ENCODE peak calls at places on chromosomes 7 and 10, in six cellular contexts. O, R, H, K, D and Y are unnamed samples.

GRCh38 chr10:104323085-104323484 is 15.2 kb downstream of the ITPRIP start:
- DNase-seq in O (no peak), R (no peak), H (no peak), K (no peak), D (no peak), Y (peak)

GRCh38 chr7:29926216-29926615 is 63.4 kb downstream of the SCRN1 start:
- DNase-seq in O (no peak), R (no peak), H (no peak), K (no peak), D (no peak), Y (no peak)

GRCh38 chr7:141460781-141461715 is 90.2 kb upstream of the AGK start:
- DNase-seq in O (no peak), R (no peak), H (no peak), K (no peak), D (no peak), Y (no peak)

GRCh38 chr10:1626410-1626809 is 110.9 kb downstream of the ADARB2 start:
- DNase-seq in O (no peak), R (no peak), H (no peak), K (no peak), D (no peak), Y (no peak)

GRCh38 chr10:132651511-132652029 is 114.0 kb downstream of the INPP5A start:
- DNase-seq in O (no peak), R (no peak), H (no peak), K (no peak), D (no peak), Y (no peak)

GRCh38 chr7:106110885-106111670 is 1.0 kb downstream of the SYPL1 start:
- DNase-seq in O (no peak), R (peak), H (no peak), K (peak), D (no peak), Y (no peak)

GRCh38 chr10:86376852-86377796 is 10.5 kb upstream of the GRID1 start:
- DNase-seq in O (peak), R (peak), H (peak), K (peak), D (peak), Y (peak)

GRCh38 chr7:47666164-47666862 is 84.4 kb upstream of the TNS3 start:
- DNase-seq in O (no peak), R (no peak), H (no peak), K (no peak), D (no peak), Y (no peak)

GRCh38 chr10:69895759-69896158 is 94.1 kb downstream of the COL13A1 start:
- DNase-seq in O (no peak), R (no peak), H (no peak), K (no peak), D (peak), Y (no peak)

GRCh38 chr10:58806970-58807630 is 294.4 kb downstream of the BICC1 start:
- DNase-seq in O (no peak), R (peak), H (no peak), K (no peak), D (no peak), Y (no peak)

GRCh38 chr7:44618754-44619153 is 12.3 kb downstream of the OGDH start:
- DNase-seq in O (no peak), R (peak), H (no peak), K (no peak), D (no peak), Y (no peak)

GRCh38 chr10:8273749-8274148 is 219.3 kb downstream of the GATA3 start:
- DNase-seq in O (no peak), R (no peak), H (no peak), K (no peak), D (no peak), Y (no peak)

GRCh38 chr7:77791336-77791735 is 6.9 kb downstream of the TMEM60 start:
- DNase-seq in O (no peak), R (peak), H (no peak), K (no peak), D (no peak), Y (no peak)

GRCh38 chr10:3932597-3933380 is 147.8 kb upstream of the KLF6 start:
- DNase-seq in O (no peak), R (no peak), H (no peak), K (no peak), D (no peak), Y (no peak)

GRCh38 chr7:50812109-50812508 is 29.4 kb upstream of the GRB10 start:
- DNase-seq in O (no peak), R (no peak), H (no peak), K (no peak), D (no peak), Y (no peak)

GRCh38 chr7:46969303-46970130 is 612.4 kb downstream of the TNS3 start:
- DNase-seq in O (no peak), R (peak), H (no peak), K (no peak), D (peak), Y (no peak)

GRCh38 chr10:42367532-42368230 is 270.7 kb downstream of the ZNF33B start:
- DNase-seq in O (peak), R (peak), H (peak), K (peak), D (peak), Y (no peak)

GRCh38 chr10:113987805-113988204 is 55.9 kb upstream of the ADRB1 start:
- DNase-seq in O (peak), R (peak), H (no peak), K (peak), D (no peak), Y (peak)

GRCh38 chr7:29806131-29806792 is at the start of gene WIPF3:
- DNase-seq in O (peak), R (peak), H (peak), K (no peak), D (no peak), Y (no peak)

GRCh38 chr7:41313171-41313570 is 389.7 kb downstream of the INHBA start:
- DNase-seq in O (no peak), R (no peak), H (no peak), K (no peak), D (no peak), Y (no peak)

GRCh38 chr7:41316410-41316809 is 386.5 kb downstream of the INHBA start:
- DNase-seq in O (no peak), R (no peak), H (no peak), K (no peak), D (no peak), Y (no peak)

GRCh38 chr7:41319601-41320000 is 383.3 kb downstream of the INHBA start:
- DNase-seq in O (no peak), R (no peak), H (no peak), K (no peak), D (no peak), Y (no peak)

GRCh38 chr7:41312235-41312634 is 390.7 kb downstream of the INHBA start:
- DNase-seq in O (no peak), R (no peak), H (no peak), K (no peak), D (no peak), Y (no peak)

GRCh38 chr7:41315764-41316163 is 387.1 kb downstream of the INHBA start:
- DNase-seq in O (peak), R (no peak), H (no peak), K (no peak), D (no peak), Y (no peak)
- TF ChIP-seq CTCF in O (no peak), R (peak), H (peak), K (no peak), D (no peak), Y (no peak)

GRCh38 chr7:133203490-133203889 is 49.4 kb upstream of the EXOC4 start:
- DNase-seq in O (no peak), R (no peak), H (no peak), K (no peak), D (no peak), Y (no peak)

GRCh38 chr7:133207687-133208086 is 45.2 kb upstream of the EXOC4 start:
- DNase-seq in O (no peak), R (no peak), H (no peak), K (peak), D (no peak), Y (no peak)
- TF ChIP-seq CTCF in O (no peak), R (peak), H (no peak), K (no peak), D (no peak), Y (no peak)

GRCh38 chr7:31175672-31176071 is 123.6 kb downstream of the ADCYAP1R1 start:
- DNase-seq in O (no peak), R (peak), H (no peak), K (no peak), D (no peak), Y (no peak)
- TF ChIP-seq CTCF in O (no peak), R (peak), H (no peak), K (no peak), D (no peak), Y (no peak)

DNA sequence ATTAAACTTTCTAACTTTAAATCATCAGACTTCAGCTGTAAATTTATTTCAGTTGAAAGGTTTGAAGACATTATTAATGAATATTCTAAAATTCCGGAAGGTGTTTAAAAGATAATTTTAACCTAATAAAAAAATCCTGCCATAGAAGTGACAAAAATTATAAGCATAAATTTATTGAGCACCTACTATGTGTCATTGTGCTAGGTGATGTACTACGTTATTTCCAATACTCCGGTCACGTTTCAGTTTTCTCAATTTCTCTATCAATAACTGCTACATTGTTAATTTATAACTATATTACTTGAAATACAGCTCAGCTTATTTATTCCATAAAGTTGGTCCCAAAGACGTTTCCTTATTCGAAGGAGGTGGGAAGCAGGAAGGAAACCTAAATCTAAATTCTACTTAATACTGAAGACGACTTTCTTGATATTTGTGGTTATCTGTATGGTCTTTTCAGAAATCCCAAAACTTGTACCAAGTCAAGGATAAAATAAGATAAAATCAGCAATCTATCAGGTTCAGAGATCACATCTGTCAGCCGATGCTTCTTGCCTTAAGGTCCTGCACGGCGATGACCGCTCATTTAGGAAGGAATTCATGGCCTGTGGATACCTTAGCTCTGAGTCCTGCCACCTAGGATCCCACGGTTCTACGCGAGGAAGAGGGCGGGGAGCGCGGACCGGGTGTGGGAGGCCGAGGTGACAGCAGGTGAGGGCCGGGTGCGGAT is 1.2 kb upstream of the ZEB1 start:
- DNase-seq in O (no peak), R (no peak), H (peak), K (no peak), D (no peak), Y (no peak)
- TF ChIP-seq CTCF in O (no peak), R (no peak), H (no peak), K (no peak), D (no peak), Y (no peak)

DNA sequence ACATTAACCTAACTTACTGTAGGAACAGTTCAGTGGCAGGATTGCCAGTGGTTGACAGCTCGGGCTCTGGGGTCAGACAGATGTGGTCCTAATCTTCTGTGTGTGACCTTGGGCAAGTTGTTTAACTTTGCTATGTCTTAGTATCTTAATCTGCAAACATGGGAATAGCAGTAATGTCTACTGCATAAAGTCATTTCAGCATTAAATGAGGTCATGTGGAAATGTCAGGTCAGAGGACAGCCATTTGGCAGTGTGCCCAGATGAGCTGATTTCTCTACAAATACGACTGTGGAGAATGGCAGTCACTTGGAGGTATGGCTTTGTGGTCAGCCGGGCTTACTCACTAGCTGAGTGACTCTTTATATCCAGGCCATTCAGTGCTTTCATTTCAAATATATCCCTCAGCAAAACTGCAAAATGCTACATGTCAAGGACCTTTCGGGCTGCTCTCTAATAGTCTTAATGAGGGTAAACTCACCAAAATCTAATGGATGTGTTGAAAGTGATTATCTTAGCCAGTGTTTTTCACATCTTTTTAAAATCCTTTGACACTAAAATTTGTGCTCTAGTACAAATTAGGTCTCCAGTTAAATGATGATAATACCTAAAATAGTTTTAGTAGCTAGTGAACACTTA is 171.4 kb downstream of the ST7 start:
- DNase-seq in O (peak), R (peak), H (peak), K (peak), D (peak), Y (peak)
- TF ChIP-seq CTCF in O (no peak), R (no peak), H (no peak), K (no peak), D (no peak), Y (no peak)

GRCh38 chr7:110784749-110785148 is 306.2 kb upstream of the LRRN3 start:
- DNase-seq in O (no peak), R (no peak), H (no peak), K (no peak), D (no peak), Y (no peak)
- TF ChIP-seq CTCF in O (no peak), R (no peak), H (no peak), K (no peak), D (no peak), Y (no peak)

GRCh38 chr7:10325395-10325794 is 648.3 kb upstream of the PHF14 start:
- DNase-seq in O (no peak), R (no peak), H (no peak), K (no peak), D (no peak), Y (no peak)
- TF ChIP-seq CTCF in O (no peak), R (no peak), H (no peak), K (no peak), D (no peak), Y (no peak)